ENCODE peak calls at places on chromosomes 2 and 18, in four cellular contexts. One of them, this sample, is unnamed. For H3K4me1, the result is how much of the 10 kb centered on the place peaks cover.

GRCh38 chr18:49858309-49859005 is 45.1 kb upstream of the ACAA2 start:
- DNase-seq in hepatocyte: peak
- DNase-seq in Karpas-422: peak
- DNase-seq in effector memory CD4-positive, alpha-beta T cell: peak
- DNase-seq in this sample: no peak

GRCh38 chr2:88199912-88200682 is 30.0 kb downstream of the THNSL2 start:
- DNase-seq in Karpas-422: no peak
- DNase-seq in hepatocyte: peak
- DNase-seq in effector memory CD4-positive, alpha-beta T cell: no peak
- DNase-seq in this sample: peak

GRCh38 chr2:108965540-108966299 is 23.3 kb downstream of the EDAR start:
- DNase-seq in Karpas-422: no peak
- DNase-seq in hepatocyte: no peak
- DNase-seq in effector memory CD4-positive, alpha-beta T cell: peak
- DNase-seq in this sample: no peak

GRCh38 chr2:200259577-200259957 is 46.9 kb upstream of the SPATS2L start:
- DNase-seq in Karpas-422: no peak
- DNase-seq in hepatocyte: peak
- DNase-seq in effector memory CD4-positive, alpha-beta T cell: no peak
- DNase-seq in this sample: no peak

GRCh38 chr18:46623541-46623940 is 33.5 kb downstream of the LOXHD1 start:
- DNase-seq in Karpas-422: no peak
- DNase-seq in effector memory CD4-positive, alpha-beta T cell: no peak
- DNase-seq in hepatocyte: no peak
- DNase-seq in this sample: peak

GRCh38 chr18:8162797-8163196 is 446.4 kb upstream of the RAB12 start:
- DNase-seq in effector memory CD4-positive, alpha-beta T cell: no peak
- DNase-seq in hepatocyte: peak
- DNase-seq in Karpas-422: no peak
- DNase-seq in this sample: no peak

GRCh38 chr18:77876319-77876865 is 626.7 kb downstream of the GALR1 start:
- DNase-seq in effector memory CD4-positive, alpha-beta T cell: no peak
- DNase-seq in Karpas-422: no peak
- DNase-seq in hepatocyte: no peak
- DNase-seq in this sample: no peak

GRCh38 chr2:1640301-1641135 is 103.8 kb downstream of the PXDN start:
- DNase-seq in Karpas-422: no peak
- DNase-seq in effector memory CD4-positive, alpha-beta T cell: no peak
- DNase-seq in hepatocyte: no peak
- DNase-seq in this sample: peak

GRCh38 chr2:163943403-163944356 is 207.9 kb upstream of the FIGN start:
- DNase-seq in hepatocyte: no peak
- DNase-seq in effector memory CD4-positive, alpha-beta T cell: no peak
- DNase-seq in Karpas-422: no peak
- DNase-seq in this sample: no peak

GRCh38 chr18:55779711-55780590 is 192.0 kb upstream of the TCF4 start:
- DNase-seq in effector memory CD4-positive, alpha-beta T cell: no peak
- DNase-seq in hepatocyte: peak
- DNase-seq in Karpas-422: no peak
- DNase-seq in this sample: peak

GRCh38 chr2:160096414-160096813 is 34.0 kb upstream of the PLA2R1 start:
- DNase-seq in hepatocyte: no peak
- DNase-seq in Karpas-422: no peak
- DNase-seq in effector memory CD4-positive, alpha-beta T cell: no peak
- DNase-seq in this sample: no peak

GRCh38 chr18:42028232-42028832 is 73.3 kb downstream of the PIK3C3 start:
- DNase-seq in Karpas-422: peak
- DNase-seq in hepatocyte: peak
- DNase-seq in effector memory CD4-positive, alpha-beta T cell: no peak
- DNase-seq in this sample: no peak

GRCh38 chr18:50033004-50033403 is 161.9 kb downstream of the MYO5B start:
- DNase-seq in effector memory CD4-positive, alpha-beta T cell: no peak
- DNase-seq in hepatocyte: no peak
- DNase-seq in Karpas-422: no peak
- DNase-seq in this sample: no peak

GRCh38 chr2:51782874-51783765 is 751.2 kb upstream of the NRXN1 start:
- DNase-seq in hepatocyte: peak
- DNase-seq in effector memory CD4-positive, alpha-beta T cell: no peak
- DNase-seq in Karpas-422: no peak
- DNase-seq in this sample: no peak

GRCh38 chr2:72144746-72145657 is 2.7 kb downstream of the CYP26B1 start:
- DNase-seq in effector memory CD4-positive, alpha-beta T cell: no peak
- DNase-seq in hepatocyte: peak
- DNase-seq in Karpas-422: no peak
- DNase-seq in this sample: peak

GRCh38 chr18:58308463-58308862 is 264.4 kb downstream of the NEDD4L start:
- DNase-seq in effector memory CD4-positive, alpha-beta T cell: no peak
- DNase-seq in hepatocyte: no peak
- DNase-seq in Karpas-422: no peak
- DNase-seq in this sample: no peak

GRCh38 chr2:43345872-43346271 is 119.5 kb upstream of the ZFP36L2 start:
- DNase-seq in hepatocyte: no peak
- DNase-seq in Karpas-422: no peak
- DNase-seq in effector memory CD4-positive, alpha-beta T cell: no peak
- DNase-seq in this sample: no peak

GRCh38 chr2:8548065-8548870 is 133.6 kb upstream of the ID2 start:
- DNase-seq in effector memory CD4-positive, alpha-beta T cell: no peak
- DNase-seq in hepatocyte: no peak
- DNase-seq in Karpas-422: no peak
- DNase-seq in this sample: peak

GRCh38 chr2:233267516-233268245 is 16.2 kb downstream of the ATG16L1 start:
- DNase-seq in Karpas-422: no peak
- DNase-seq in effector memory CD4-positive, alpha-beta T cell: peak
- DNase-seq in hepatocyte: no peak
- DNase-seq in this sample: no peak

GRCh38 chr2:187529248-187529976 is 24.8 kb downstream of the TFPI start:
- DNase-seq in hepatocyte: no peak
- DNase-seq in effector memory CD4-positive, alpha-beta T cell: no peak
- DNase-seq in Karpas-422: no peak
- DNase-seq in this sample: no peak

GRCh38 chr2:187528042-187528441 is 26.2 kb downstream of the TFPI start:
- DNase-seq in Karpas-422: no peak
- DNase-seq in hepatocyte: no peak
- DNase-seq in effector memory CD4-positive, alpha-beta T cell: no peak
- DNase-seq in this sample: no peak

GRCh38 chr2:187526776-187527175 is 27.5 kb downstream of the TFPI start:
- DNase-seq in hepatocyte: no peak
- DNase-seq in Karpas-422: no peak
- DNase-seq in effector memory CD4-positive, alpha-beta T cell: no peak
- DNase-seq in this sample: no peak

GRCh38 chr2:187525164-187525900 is 28.9 kb downstream of the TFPI start:
- DNase-seq in effector memory CD4-positive, alpha-beta T cell: no peak
- DNase-seq in Karpas-422: no peak
- DNase-seq in hepatocyte: no peak
- DNase-seq in this sample: no peak

DNA sequence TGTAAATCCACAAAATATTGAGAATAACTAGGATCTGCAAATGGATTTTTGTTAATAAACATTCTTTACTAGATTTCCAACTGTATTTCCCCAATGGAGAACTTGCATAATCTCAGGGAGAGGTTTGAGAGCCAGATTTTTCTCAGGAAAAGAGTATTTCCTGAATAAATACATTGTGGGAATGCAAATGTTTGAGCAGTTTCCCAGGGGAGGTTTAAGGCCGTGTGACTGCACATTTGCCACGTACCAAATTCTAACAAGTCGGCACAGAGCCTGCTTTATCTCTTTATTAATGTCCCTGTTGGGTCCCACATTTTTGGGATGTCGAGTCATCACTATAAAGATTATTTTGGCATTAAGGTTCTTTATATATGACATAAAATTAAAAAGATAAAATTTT is 27.0 kb downstream of the TFPI start:
- DNase-seq in effector memory CD4-positive, alpha-beta T cell: no peak
- DNase-seq in Karpas-422: no peak
- DNase-seq in hepatocyte: no peak
- DNase-seq in this sample: no peak
- H3K27ac ChIP-seq in effector memory CD4-positive, alpha-beta T cell: no peak
- H3K27ac ChIP-seq in Karpas-422: no peak
- H3K27ac ChIP-seq in hepatocyte: no peak
- H3K27ac ChIP-seq in this sample: no peak

GRCh38 chr18:51195086-51195601 is 2.3 kb downstream of the MEX3C start:
- DNase-seq in Karpas-422: no peak
- DNase-seq in hepatocyte: no peak
- DNase-seq in effector memory CD4-positive, alpha-beta T cell: no peak
- DNase-seq in this sample: no peak
- H3K4me1 ChIP-seq in Karpas-422: half or more
- H3K4me1 ChIP-seq in hepatocyte: under half
- H3K4me1 ChIP-seq in effector memory CD4-positive, alpha-beta T cell: under half
- H3K4me1 ChIP-seq in this sample: under half

DNA sequence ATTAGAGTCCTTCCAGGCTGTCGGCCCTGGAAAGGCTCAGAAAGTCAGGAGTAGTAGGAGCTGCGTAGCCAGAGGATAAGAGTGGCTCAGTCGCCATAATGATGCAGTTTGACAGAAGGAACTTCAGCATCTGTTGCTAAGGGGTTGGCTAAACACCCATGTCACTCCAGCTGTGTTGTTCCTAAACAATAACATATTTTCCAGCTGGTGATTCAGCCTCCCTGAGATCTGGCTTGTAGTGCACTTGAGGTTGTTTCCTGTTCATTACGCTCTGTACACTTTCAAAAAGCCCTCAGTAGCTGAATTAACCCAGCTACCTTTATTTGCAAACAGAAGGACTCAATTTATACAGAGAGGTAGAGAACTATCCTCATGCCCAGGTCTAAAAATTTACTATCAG is 39.7 kb upstream of the EPAS1 start:
- DNase-seq in Karpas-422: no peak
- DNase-seq in effector memory CD4-positive, alpha-beta T cell: no peak
- DNase-seq in hepatocyte: no peak
- DNase-seq in this sample: no peak
- H3K27ac ChIP-seq in Karpas-422: no peak
- H3K27ac ChIP-seq in effector memory CD4-positive, alpha-beta T cell: no peak
- H3K27ac ChIP-seq in hepatocyte: no peak
- H3K27ac ChIP-seq in this sample: no peak

GRCh38 chr2:101004671-101005325 is 2.7 kb downstream of the RPL31 start:
- DNase-seq in Karpas-422: no peak
- DNase-seq in effector memory CD4-positive, alpha-beta T cell: no peak
- DNase-seq in hepatocyte: no peak
- DNase-seq in this sample: no peak
- H3K4me1 ChIP-seq in Karpas-422: under half
- H3K4me1 ChIP-seq in effector memory CD4-positive, alpha-beta T cell: under half
- H3K4me1 ChIP-seq in hepatocyte: under half
- H3K4me1 ChIP-seq in this sample: under half

GRCh38 chr2:162074579-162074922 is 536 bp upstream of the DPP4 start:
- DNase-seq in effector memory CD4-positive, alpha-beta T cell: no peak
- DNase-seq in Karpas-422: no peak
- DNase-seq in hepatocyte: no peak
- DNase-seq in this sample: no peak
- H3K27ac ChIP-seq in effector memory CD4-positive, alpha-beta T cell: peak
- H3K27ac ChIP-seq in Karpas-422: no peak
- H3K27ac ChIP-seq in hepatocyte: peak
- H3K27ac ChIP-seq in this sample: no peak

GRCh38 chr2:226123307-226123706 is 676.3 kb downstream of the IRS1 start:
- DNase-seq in Karpas-422: no peak
- DNase-seq in effector memory CD4-positive, alpha-beta T cell: no peak
- DNase-seq in hepatocyte: peak
- DNase-seq in this sample: no peak
- H3K4me1 ChIP-seq in Karpas-422: under half
- H3K4me1 ChIP-seq in effector memory CD4-positive, alpha-beta T cell: under half
- H3K4me1 ChIP-seq in hepatocyte: under half
- H3K4me1 ChIP-seq in this sample: under half

DNA sequence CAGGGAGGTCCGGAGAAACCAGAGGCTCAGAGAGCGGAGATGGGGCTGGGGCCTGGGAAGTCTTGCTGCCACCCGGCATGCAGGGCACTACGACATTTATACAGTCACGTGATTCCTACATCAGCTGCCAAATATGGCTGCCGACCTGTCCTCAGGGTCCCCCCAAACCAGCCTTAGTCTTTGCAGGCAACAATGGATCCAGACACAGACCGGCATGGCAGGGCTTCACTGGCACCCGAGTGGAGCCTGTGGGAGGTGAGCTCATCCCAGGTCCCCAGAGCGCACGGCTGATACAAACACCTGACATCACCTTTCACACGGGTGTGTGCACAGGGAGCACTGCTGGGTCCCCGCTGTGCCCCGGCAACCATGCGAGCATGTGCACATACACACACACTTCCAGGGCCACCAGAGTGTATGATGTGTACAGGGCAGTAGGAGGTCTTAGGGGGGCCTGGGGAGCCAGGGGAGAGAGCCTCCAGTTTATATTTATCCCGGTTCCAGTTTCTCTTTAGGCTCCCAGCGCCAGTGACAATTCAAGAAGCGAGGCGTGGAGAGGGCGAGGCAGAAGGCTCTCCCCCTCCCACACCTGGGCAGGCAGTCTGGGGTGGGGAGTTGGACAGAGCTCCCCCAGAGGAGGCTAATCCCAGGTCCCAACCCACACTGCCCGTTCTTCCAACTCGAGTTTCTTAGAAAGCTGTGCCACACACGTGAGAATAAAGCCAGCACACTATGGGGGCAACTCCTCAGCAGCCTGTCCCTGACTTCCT is 2.7 kb downstream of the SEMA4C start:
- DNase-seq in hepatocyte: no peak
- DNase-seq in effector memory CD4-positive, alpha-beta T cell: no peak
- DNase-seq in Karpas-422: peak
- DNase-seq in this sample: no peak
- H3K27ac ChIP-seq in hepatocyte: peak
- H3K27ac ChIP-seq in effector memory CD4-positive, alpha-beta T cell: peak
- H3K27ac ChIP-seq in Karpas-422: peak
- H3K27ac ChIP-seq in this sample: no peak

DNA sequence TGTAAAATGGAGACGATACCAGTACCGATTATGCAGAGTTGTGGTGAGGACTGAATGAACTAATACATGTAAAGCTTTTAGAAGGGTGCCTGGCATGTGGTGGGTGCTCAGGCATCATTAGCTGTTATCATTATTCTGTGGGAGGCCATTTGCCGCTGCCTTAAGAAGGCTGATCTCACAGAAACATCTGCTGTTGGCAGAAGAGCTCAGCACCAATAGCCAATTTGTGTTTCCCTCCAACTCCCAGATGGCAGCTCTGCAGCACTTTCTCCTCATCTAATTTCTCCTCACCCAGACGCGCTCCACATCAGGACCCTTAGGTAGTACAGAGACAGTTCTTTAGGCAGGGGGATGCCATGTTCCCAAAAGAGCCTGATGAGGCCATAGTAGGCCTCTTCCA is 15.8 kb upstream of the CYP1B1 start:
- DNase-seq in hepatocyte: no peak
- DNase-seq in effector memory CD4-positive, alpha-beta T cell: no peak
- DNase-seq in Karpas-422: no peak
- DNase-seq in this sample: no peak
- H3K4me1 ChIP-seq in hepatocyte: under half
- H3K4me1 ChIP-seq in effector memory CD4-positive, alpha-beta T cell: under half
- H3K4me1 ChIP-seq in Karpas-422: under half
- H3K4me1 ChIP-seq in this sample: under half

DNA sequence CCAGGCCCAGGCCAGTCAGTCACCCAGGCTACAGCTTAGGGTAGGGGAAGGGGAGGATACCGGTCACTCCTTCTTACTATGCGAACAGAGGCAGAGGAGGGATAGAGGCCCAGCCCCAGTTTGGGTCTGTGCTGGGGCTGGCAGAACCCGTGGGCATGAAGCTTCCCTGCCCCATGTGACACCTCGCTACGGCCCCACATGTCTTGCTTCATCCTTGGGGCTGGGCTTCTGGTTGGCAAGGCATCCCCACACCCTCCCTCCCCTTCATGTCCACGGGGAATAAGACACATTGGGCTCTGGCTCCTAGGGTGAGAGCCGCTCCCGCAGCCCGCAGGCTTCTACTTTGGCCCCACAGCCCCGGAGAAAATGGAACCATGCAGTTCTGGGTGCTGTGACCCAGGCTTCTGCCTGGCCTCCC is 32.4 kb downstream of the HS1BP3 start:
- DNase-seq in effector memory CD4-positive, alpha-beta T cell: no peak
- DNase-seq in Karpas-422: no peak
- DNase-seq in hepatocyte: no peak
- DNase-seq in this sample: peak
- H3K27ac ChIP-seq in effector memory CD4-positive, alpha-beta T cell: no peak
- H3K27ac ChIP-seq in Karpas-422: no peak
- H3K27ac ChIP-seq in hepatocyte: peak
- H3K27ac ChIP-seq in this sample: peak

GRCh38 chr2:21746499-21746898 is 622.7 kb downstream of the TDRD15 start:
- DNase-seq in Karpas-422: no peak
- DNase-seq in hepatocyte: no peak
- DNase-seq in effector memory CD4-positive, alpha-beta T cell: no peak
- DNase-seq in this sample: no peak
- H3K4me1 ChIP-seq in Karpas-422: under half
- H3K4me1 ChIP-seq in hepatocyte: under half
- H3K4me1 ChIP-seq in effector memory CD4-positive, alpha-beta T cell: under half
- H3K4me1 ChIP-seq in this sample: under half